ENCODE peak calls at places on chromosomes 5 and 9, in five cellular contexts. P is neural progenitor cell, I is mammary epithelial cell, L is PC-9, O is fibroblast of lung. A is an unnamed sample.

GRCh38 chr9:70407081-70407503 is 7.4 kb downstream of the KLF9 start:
- DNase-seq in P (no peak), I (peak; percentile 40), L (no peak), O (peak; percentile 96), A (no peak)

GRCh38 chr9:98168952-98169488 is 23.4 kb downstream of the CORO2A start:
- DNase-seq in P (peak; percentile 65), I (peak; percentile 70), L (peak; percentile 50), O (peak; percentile 57), A (peak; percentile 76)

GRCh38 chr9:68804911-68805889 is 100.2 kb downstream of the PIP5K1B start:
- DNase-seq in P (no peak), I (no peak), L (no peak), O (no peak), A (no peak)

GRCh38 chr5:11584008-11584407 is 320.2 kb downstream of the CTNND2 start:
- DNase-seq in P (no peak), I (no peak), L (no peak), O (peak; percentile 74), A (peak; percentile 60)

GRCh38 chr5:163612358-163613149 is 107.1 kb downstream of the MAT2B start:
- DNase-seq in P (no peak), I (no peak), L (no peak), O (no peak), A (no peak)

GRCh38 chr5:172579403-172579990 is 61.6 kb upstream of the NEURL1B start:
- DNase-seq in P (no peak), I (no peak), L (no peak), O (no peak), A (no peak)

GRCh38 chr9:98381311-98382103 is 126.1 kb upstream of the TBC1D2 start:
- DNase-seq in P (no peak), I (no peak), L (no peak), O (no peak), A (no peak)

GRCh38 chr9:110655723-110656641 is 12.6 kb upstream of the MUSK start:
- DNase-seq in P (no peak), I (no peak), L (no peak), O (no peak), A (no peak)

GRCh38 chr5:179311091-179311470 is 34.2 kb downstream of the ADAMTS2 start:
- DNase-seq in P (no peak), I (no peak), L (no peak), O (no peak), A (no peak)

GRCh38 chr9:80492221-80492620 is 920.5 kb downstream of the TLE4 start:
- DNase-seq in P (no peak), I (no peak), L (no peak), O (peak; percentile 29), A (peak; percentile 16)

GRCh38 chr5:60102961-60103683 is 209.6 kb upstream of the PDE4D start:
- DNase-seq in P (no peak), I (peak; percentile 26), L (no peak), O (peak; percentile 78), A (peak; percentile 28)

GRCh38 chr9:115691686-115692085 is 461.9 kb upstream of the PAPPA start:
- DNase-seq in P (no peak), I (peak; percentile 88), L (no peak), O (peak; percentile 83), A (peak; percentile 64)

GRCh38 chr5:36177715-36178556 is 26.0 kb downstream of the SKP2 start:
- DNase-seq in P (peak; percentile 50), I (peak; percentile 18), L (peak; percentile 11), O (peak; percentile 50), A (peak; percentile 58)

GRCh38 chr5:32805966-32806626 is 95.0 kb downstream of the NPR3 start:
- DNase-seq in P (no peak), I (peak; percentile 48), L (no peak), O (peak; percentile 77), A (peak; percentile 74)

GRCh38 chr9:115084709-115085108 is 33.2 kb downstream of the TNC start:
- DNase-seq in P (no peak), I (peak; percentile 80), L (no peak), O (no peak), A (peak; percentile 24)

GRCh38 chr5:60463179-60463868 is 236.6 kb downstream of the DEPDC1B start:
- DNase-seq in P (no peak), I (peak; percentile 17), L (no peak), O (peak; percentile 63), A (no peak)

GRCh38 chr5:103605277-103605676 is 42.7 kb upstream of the NUDT12 start:
- DNase-seq in P (no peak), I (no peak), L (no peak), O (no peak), A (no peak)

GRCh38 chr9:96587916-96588315 is 31.7 kb downstream of the CDC14B start:
- DNase-seq in P (no peak), I (no peak), L (no peak), O (no peak), A (no peak)
- TF ChIP-seq EZH2 in P (no peak), I (no peak), L (no peak), O (no peak), A (no peak)

DNA sequence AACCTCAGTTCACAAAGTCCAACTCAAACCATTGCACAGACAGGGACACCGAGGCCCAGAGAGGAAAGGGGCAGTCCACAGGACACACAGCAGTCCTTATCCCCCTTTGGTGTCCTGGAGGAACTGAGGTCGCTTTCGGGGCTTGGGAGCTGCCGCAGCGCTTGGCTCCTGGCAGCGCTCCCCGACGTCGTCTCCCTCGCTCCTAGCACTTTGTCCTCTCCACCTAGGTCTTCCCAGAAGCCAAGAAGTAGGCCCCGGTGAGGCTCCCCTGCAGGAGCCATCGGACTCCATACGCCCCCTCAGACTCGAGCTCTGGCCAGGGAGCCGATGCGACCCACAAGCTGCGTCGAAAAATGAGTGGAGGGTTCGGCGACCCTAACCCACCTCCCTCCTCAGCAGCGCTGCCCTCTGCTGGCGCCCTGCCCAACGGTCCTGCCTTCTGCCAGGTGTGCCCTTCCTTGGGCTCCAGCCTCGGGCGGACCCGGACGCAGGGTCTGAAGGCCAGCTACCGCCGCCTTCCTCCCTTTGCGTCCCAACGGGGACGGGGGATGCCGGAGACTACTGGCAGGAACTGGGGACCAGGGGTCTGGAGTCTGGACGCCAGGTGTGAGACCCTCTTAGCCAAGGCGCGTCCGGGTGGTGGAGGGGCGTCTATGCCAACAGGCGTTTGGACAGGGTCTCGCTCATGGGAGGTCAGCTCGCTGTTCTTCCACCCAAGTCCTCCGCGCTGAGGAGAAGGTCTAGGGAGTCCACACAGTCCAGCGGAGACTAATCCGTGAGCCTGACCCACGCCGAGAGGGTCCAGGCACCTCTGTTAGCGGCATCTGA is 2.1 kb upstream of the PRDM12 start:
- DNase-seq in P (peak; percentile 65), I (no peak), L (no peak), O (no peak), A (no peak)
- TF ChIP-seq EZH2 in P (no peak), I (peak; percentile 90), L (no peak), O (peak; percentile 97), A (no peak)

DNA sequence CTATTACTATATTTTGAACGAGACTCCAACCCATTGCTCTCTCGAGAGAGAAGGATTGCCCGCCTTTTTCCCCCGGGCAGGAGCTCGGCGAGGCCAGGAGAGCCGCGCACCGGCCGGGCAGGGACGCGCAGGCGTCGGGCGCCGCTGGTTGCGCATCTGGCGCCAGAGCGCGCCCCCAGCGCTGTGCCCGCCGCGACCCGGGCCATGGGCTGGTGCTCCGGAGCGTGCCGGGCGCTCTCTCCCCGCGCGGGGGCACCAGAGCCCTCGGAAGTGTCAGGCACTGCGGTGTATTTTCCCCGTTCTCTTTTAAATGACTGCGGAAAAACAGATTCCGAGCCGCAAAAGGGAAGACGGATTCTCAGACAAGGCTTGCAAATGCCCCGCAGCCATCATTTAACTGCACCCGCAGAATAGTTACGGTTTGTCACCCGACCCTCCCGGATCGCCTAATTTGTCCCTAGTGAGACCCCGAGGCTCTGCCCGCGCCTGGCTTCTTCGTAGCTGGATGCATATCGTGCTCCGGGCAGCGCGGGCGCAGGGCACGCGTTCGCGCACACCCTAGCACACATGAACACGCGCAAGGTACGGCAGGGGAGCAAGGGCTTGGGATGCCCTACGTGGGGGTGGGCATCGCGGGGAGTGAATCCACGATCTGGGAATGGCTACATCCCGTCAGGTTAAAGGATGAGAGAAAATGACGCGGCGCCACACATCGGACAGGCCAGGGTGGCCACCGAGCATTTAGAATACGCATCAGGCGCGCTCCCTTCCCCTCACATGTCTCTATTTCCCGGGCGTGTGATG is 1.1 kb upstream of the NTRK2 start:
- DNase-seq in P (peak; percentile 95), I (peak; percentile 74), L (peak; percentile 4), O (peak; percentile 59), A (peak; percentile 33)
- TF ChIP-seq EZH2 in P (peak; percentile 51), I (no peak), L (no peak), O (no peak), A (no peak)

DNA sequence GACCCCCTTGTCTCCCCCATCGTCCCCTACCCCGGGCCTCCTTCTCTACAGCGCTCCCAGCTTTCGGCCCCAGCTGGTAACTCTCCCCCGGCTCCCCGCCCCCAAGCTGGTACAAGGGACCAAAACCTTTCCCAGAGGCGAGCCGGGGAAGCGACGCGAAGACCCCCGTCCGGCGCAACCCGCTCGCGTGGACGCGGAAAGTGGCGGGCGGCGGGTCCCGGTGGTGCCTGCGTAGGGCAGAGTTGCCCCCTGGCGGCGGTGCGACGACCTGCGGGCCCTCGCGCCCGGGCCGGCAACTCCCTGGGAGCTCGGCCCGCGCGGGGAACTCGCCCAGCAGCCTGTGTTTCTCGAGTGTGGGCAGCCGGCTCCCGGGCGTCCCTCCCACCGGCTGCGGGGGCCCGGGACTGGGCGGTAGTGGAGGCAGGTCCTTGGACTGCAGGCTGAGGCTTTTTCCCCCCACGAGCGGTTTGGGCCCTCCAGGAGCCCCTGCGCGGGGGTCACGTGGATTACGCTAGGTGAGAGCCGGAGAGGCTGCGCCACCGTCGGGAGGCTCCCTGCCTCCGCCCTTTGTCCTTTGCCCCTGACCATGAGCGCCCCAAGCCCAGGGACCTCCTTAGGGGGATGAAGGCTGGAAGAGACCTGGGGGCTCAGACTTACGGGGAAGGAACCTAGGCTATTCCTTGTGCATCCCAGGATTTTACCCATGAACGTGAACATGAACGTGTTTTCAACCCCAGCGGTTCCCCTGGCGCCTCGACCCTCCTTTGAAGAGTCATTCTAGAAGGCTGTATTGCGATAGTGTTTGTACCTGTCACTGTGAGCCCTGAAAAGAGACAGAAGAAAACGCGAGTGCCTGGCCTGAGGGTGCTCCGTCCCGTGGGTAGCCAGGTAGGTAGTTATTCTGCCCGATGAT is 2.9 kb upstream of the FOXD1 start:
- DNase-seq in P (peak; percentile 82), I (no peak), L (peak; percentile 73), O (peak; percentile 56), A (peak; percentile 60)
- TF ChIP-seq EZH2 in P (peak; percentile 97), I (no peak), L (no peak), O (no peak), A (no peak)